ENCODE peak calls at places on chromosomes 2 and 18, in ten cellular contexts. T, L, B, I, P, D, V, M, R and U are unnamed samples.

GRCh38 chr2:184927040-184927439 is 328.7 kb downstream of the ZNF804A start:
- DNase-seq in T (no peak), L (no peak), B (no peak), I (no peak), P (no peak), D (peak; percentile 8), V (no peak), M (no peak), R (no peak), U (no peak)

GRCh38 chr2:128301501-128301966 is 17.1 kb downstream of the HS6ST1 start:
- DNase-seq in T (no peak), L (peak; percentile 92), B (peak; percentile 60), I (no peak), P (peak; percentile 54), D (no peak), V (no peak), M (no peak), R (no peak), U (peak; percentile 70)

GRCh38 chr2:65019675-65020195 is 30.5 kb downstream of the SLC1A4 start:
- DNase-seq in T (no peak), L (no peak), B (no peak), I (no peak), P (no peak), D (peak; percentile 13), V (no peak), M (no peak), R (no peak), U (no peak)

GRCh38 chr2:69770193-69770702 is 28.3 kb downstream of the ANXA4 start:
- DNase-seq in T (no peak), L (peak; percentile 57), B (peak; percentile 80), I (peak; percentile 29), P (peak; percentile 89), D (no peak), V (no peak), M (no peak), R (no peak), U (no peak)

GRCh38 chr2:183078163-183078466 is 432 bp upstream of the DUSP19 start:
- DNase-seq in T (peak; percentile 20), L (no peak), B (no peak), I (no peak), P (no peak), D (no peak), V (no peak), M (no peak), R (no peak), U (no peak)

GRCh38 chr2:145158051-145158586 is 638.2 kb upstream of the ZEB2 start:
- DNase-seq in T (no peak), L (peak; percentile 72), B (peak; percentile 91), I (no peak), P (peak; percentile 94), D (no peak), V (no peak), M (no peak), R (no peak), U (peak; percentile 86)

GRCh38 chr2:71526975-71527374 is 73.6 kb downstream of the DYSF start:
- DNase-seq in T (no peak), L (no peak), B (no peak), I (no peak), P (no peak), D (no peak), V (no peak), M (no peak), R (no peak), U (no peak)

GRCh38 chr2:157735532-157735931 is 106.9 kb upstream of the ACVR1C start:
- DNase-seq in T (no peak), L (no peak), B (no peak), I (no peak), P (no peak), D (no peak), V (no peak), M (no peak), R (no peak), U (no peak)

GRCh38 chr18:42446195-42446594 is 491.2 kb downstream of the PIK3C3 start:
- DNase-seq in T (no peak), L (peak; percentile 94), B (no peak), I (no peak), P (peak; percentile 95), D (no peak), V (no peak), M (no peak), R (no peak), U (peak; percentile 75)

GRCh38 chr18:22839488-22839930 is 93.6 kb upstream of the RBBP8 start:
- DNase-seq in T (no peak), L (no peak), B (no peak), I (no peak), P (no peak), D (no peak), V (no peak), M (no peak), R (no peak), U (no peak)

GRCh38 chr2:84924173-84925106 is 19.0 kb downstream of the TMSB10 start:
- DNase-seq in T (no peak), L (no peak), B (no peak), I (peak; percentile 85), P (peak; percentile 85), D (no peak), V (no peak), M (no peak), R (no peak), U (no peak)

GRCh38 chr2:225002656-225003045 is 39.6 kb downstream of the DOCK10 start:
- DNase-seq in T (peak; percentile 50), L (peak; percentile 26), B (no peak), I (peak; percentile 75), P (no peak), D (no peak), V (peak; percentile 69), M (no peak), R (no peak), U (no peak)

GRCh38 chr2:11505652-11506610 is 27.9 kb upstream of the GREB1 start:
- DNase-seq in T (no peak), L (no peak), B (no peak), I (peak; percentile 87), P (peak; percentile 6), D (no peak), V (no peak), M (no peak), R (no peak), U (peak; percentile 1)

GRCh38 chr18:76896677-76897076 is 74.3 kb downstream of the ZNF236 start:
- DNase-seq in T (no peak), L (no peak), B (no peak), I (no peak), P (no peak), D (no peak), V (no peak), M (no peak), R (no peak), U (no peak)

GRCh38 chr2:162840598-162841246 is 2.2 kb upstream of the KCNH7 start:
- DNase-seq in T (no peak), L (peak; percentile 85), B (peak; percentile 32), I (peak; percentile 78), P (peak; percentile 78), D (no peak), V (no peak), M (no peak), R (no peak), U (peak; percentile 52)

GRCh38 chr2:196927318-196928225 is 1.1 kb upstream of the PGAP1 start:
- DNase-seq in T (peak; percentile 34), L (peak; percentile 58), B (no peak), I (peak; percentile 45), P (peak; percentile 82), D (no peak), V (peak; percentile 60), M (no peak), R (peak; percentile 35), U (no peak)

GRCh38 chr2:40432916-40433315 is 19.0 kb downstream of the SLC8A1 start:
- DNase-seq in T (no peak), L (no peak), B (no peak), I (no peak), P (no peak), D (no peak), V (no peak), M (no peak), R (no peak), U (no peak)

GRCh38 chr18:9708057-9708881 is at the start of gene RAB31:
- DNase-seq in T (peak; percentile 49), L (no peak), B (no peak), I (peak; percentile 80), P (peak; percentile 69), D (peak; percentile 38), V (no peak), M (no peak), R (no peak), U (no peak)

GRCh38 chr2:195322324-195322723 is 334.7 kb upstream of the SLC39A10 start:
- DNase-seq in T (no peak), L (no peak), B (no peak), I (no peak), P (no peak), D (peak; percentile 84), V (no peak), M (no peak), R (no peak), U (no peak)

GRCh38 chr18:35122586-35123224 is 81.5 kb downstream of the MAPRE2 start:
- DNase-seq in T (peak; percentile 25), L (no peak), B (no peak), I (no peak), P (peak; percentile 37), D (peak; percentile 68), V (no peak), M (no peak), R (no peak), U (no peak)

GRCh38 chr18:60554961-60555360 is 182.4 kb upstream of the MC4R start:
- DNase-seq in T (no peak), L (no peak), B (no peak), I (no peak), P (no peak), D (no peak), V (no peak), M (no peak), R (no peak), U (no peak)